ENCODE peak calls at places on chromosome 11, in seven cellular contexts. L, X, C, O, F, T and G are unnamed samples.

GRCh38 chr11:119660166-119660720 is 68.8 kb downstream of the NECTIN1 start:
- DNase-seq in L (no peak), O (no peak), C (no peak), F (no peak), X (no peak), T (no peak), G (no peak)

GRCh38 chr11:134071306-134071705 is 2.4 kb downstream of the JAM3 start:
- DNase-seq in L (no peak), X (no peak), F (no peak), O (no peak), T (no peak), C (no peak), G (no peak)

GRCh38 chr11:43282607-43283440 is 29.0 kb upstream of the API5 start:
- DNase-seq in X (peak), O (peak), F (peak), L (peak), T (peak), C (peak), G (no peak)

GRCh38 chr11:123174196-123175183 is 20.6 kb downstream of the CLMP start:
- DNase-seq in X (peak), L (peak), T (no peak), F (peak), O (peak), C (no peak), G (peak)

GRCh38 chr11:48129697-48130395 is 86.8 kb upstream of the OR4B1 start:
- DNase-seq in F (no peak), T (no peak), L (no peak), C (no peak), X (no peak), O (no peak), G (no peak)

GRCh38 chr11:61168292-61168691 is 7.1 kb upstream of the VPS37C start:
- DNase-seq in T (no peak), L (no peak), C (no peak), O (no peak), X (no peak), F (no peak), G (no peak)

GRCh38 chr11:123161386-123161785 is 33.7 kb downstream of the CLMP start:
- DNase-seq in X (no peak), F (no peak), L (no peak), O (no peak), C (no peak), T (no peak), G (no peak)

GRCh38 chr11:12128191-12128841 is 17.9 kb downstream of the MICAL2 start:
- DNase-seq in X (peak), O (no peak), C (no peak), L (no peak), F (no peak), T (no peak), G (no peak)

GRCh38 chr11:95084509-95084908 is 5.1 kb upstream of the ENDOD1 start:
- DNase-seq in C (no peak), L (no peak), O (no peak), F (peak), X (peak), T (no peak), G (no peak)

GRCh38 chr11:3866206-3866605 is 10.7 kb downstream of the STIM1 start:
- DNase-seq in O (peak), X (no peak), L (peak), C (no peak), T (peak), F (no peak), G (peak)

GRCh38 chr11:101048479-101048878 is 81.1 kb downstream of the PGR start:
- DNase-seq in X (peak), F (no peak), T (no peak), L (no peak), C (no peak), O (no peak), G (no peak)

GRCh38 chr11:120674537-120674936 is 163.0 kb downstream of the GRIK4 start:
- DNase-seq in T (no peak), F (no peak), C (no peak), L (no peak), X (no peak), O (no peak), G (no peak)

GRCh38 chr11:75204012-75204674 is 36.4 kb upstream of the TPBGL start:
- DNase-seq in L (no peak), F (no peak), O (no peak), T (no peak), X (no peak), C (no peak), G (no peak)

GRCh38 chr11:114058026-114058706 is 1.3 kb upstream of the ZBTB16 start:
- DNase-seq in C (no peak), L (no peak), O (peak), F (peak), X (no peak), T (peak), G (peak)

GRCh38 chr11:114059984-114060401 is 482 bp downstream of the ZBTB16 start:
- DNase-seq in T (no peak), O (peak), X (no peak), F (peak), L (no peak), C (no peak), G (no peak)

GRCh38 chr11:114058871-114059277 is 637 bp upstream of the ZBTB16 start:
- DNase-seq in F (peak), C (no peak), T (peak), O (peak), L (no peak), X (no peak), G (peak)

GRCh38 chr11:114060402-114061052 is 1.0 kb downstream of the ZBTB16 start:
- DNase-seq in C (peak), L (no peak), X (no peak), T (peak), O (peak), F (no peak), G (no peak)

GRCh38 chr11:114059278-114059983 is at the start of gene ZBTB16:
- DNase-seq in O (peak), T (peak), L (no peak), C (peak), F (peak), X (no peak), G (peak)
- TF ChIP-seq CTCF in O (peak), T (peak), L (no peak), C (no peak), F (peak), X (no peak), G (no peak)

GRCh38 chr11:65643971-65644370 is 6.1 kb downstream of the SIPA1 start:
- DNase-seq in X (peak), C (no peak), T (no peak), O (no peak), L (no peak), F (no peak), G (no peak)
- TF ChIP-seq CTCF in X (no peak), C (no peak), T (no peak), O (no peak), L (no peak), F (no peak), G (no peak)

GRCh38 chr11:85647078-85647477 is 689 bp upstream of the TMEM126A start:
- DNase-seq in F (no peak), C (no peak), X (no peak), L (no peak), T (no peak), O (no peak), G (no peak)

GRCh38 chr11:85643255-85643654 is 4.5 kb upstream of the TMEM126A start:
- DNase-seq in C (no peak), X (peak), L (no peak), O (no peak), F (no peak), T (peak), G (no peak)

GRCh38 chr11:85651118-85651517 is 3.4 kb downstream of the TMEM126A start:
- DNase-seq in F (no peak), X (no peak), O (no peak), T (no peak), L (no peak), C (no peak), G (no peak)

GRCh38 chr11:85653048-85653447 is 5.3 kb downstream of the TMEM126A start:
- DNase-seq in X (no peak), F (no peak), L (no peak), C (no peak), T (no peak), O (no peak), G (no peak)

GRCh38 chr11:85647604-85648299 is at the start of gene TMEM126A:
- DNase-seq in O (peak), T (peak), X (peak), L (peak), F (peak), C (peak), G (peak)
- TF ChIP-seq CTCF in O (no peak), T (no peak), X (no peak), L (no peak), F (no peak), C (no peak), G (no peak)

GRCh38 chr11:77200351-77200750 is 72.3 kb downstream of the MYO7A start:
- DNase-seq in O (no peak), C (no peak), T (no peak), L (no peak), F (no peak), X (no peak), G (no peak)

GRCh38 chr11:77198440-77198849 is 70.4 kb downstream of the MYO7A start:
- DNase-seq in X (peak), L (no peak), C (peak), F (peak), O (no peak), T (no peak), G (peak)

GRCh38 chr11:77200869-77201268 is 72.8 kb downstream of the MYO7A start:
- DNase-seq in T (no peak), L (no peak), C (no peak), O (peak), X (no peak), F (no peak), G (peak)

GRCh38 chr11:77197626-77198320 is 69.7 kb downstream of the MYO7A start:
- DNase-seq in X (no peak), L (no peak), C (no peak), T (no peak), F (no peak), O (peak), G (peak)

DNA sequence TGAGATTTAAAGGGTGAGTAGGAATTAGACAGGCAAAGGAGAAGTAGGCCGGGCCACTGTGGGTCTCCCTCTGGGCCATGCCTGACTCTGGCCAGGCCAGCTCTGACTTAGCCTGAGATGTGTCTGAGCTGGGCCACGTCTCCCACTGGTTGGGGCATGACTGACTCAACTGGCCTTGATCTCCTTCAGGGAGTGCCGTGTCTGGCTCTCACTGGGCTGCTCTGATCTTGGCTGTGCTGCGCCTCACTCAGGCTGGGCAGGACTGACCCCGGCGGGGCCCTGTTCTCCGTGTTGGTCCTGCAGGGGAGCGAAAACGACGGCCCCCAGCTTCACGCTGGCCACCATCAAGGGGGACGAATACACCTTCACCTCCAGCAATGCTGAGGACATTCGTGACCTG is 71.3 kb downstream of the MYO7A start:
- DNase-seq in L (no peak), T (no peak), O (peak), C (no peak), X (no peak), F (no peak), G (no peak)
- TF ChIP-seq CTCF in L (no peak), T (no peak), O (no peak), C (no peak), X (no peak), F (no peak), G (no peak)

GRCh38 chr11:65425105-65425970 is 2.7 kb downstream of the NEAT1 start:
- DNase-seq in T (no peak), C (no peak), O (no peak), L (peak), F (peak), X (peak), G (peak)
- TF ChIP-seq CTCF in T (peak), C (peak), O (peak), L (peak), F (no peak), X (peak), G (no peak)

GRCh38 chr11:68615657-68616056 is 68.7 kb upstream of the GAL start:
- DNase-seq in X (no peak), O (no peak), L (no peak), T (no peak), F (no peak), C (no peak), G (no peak)

GRCh38 chr11:68609761-68610160 is 74.6 kb upstream of the GAL start:
- DNase-seq in X (no peak), O (no peak), F (no peak), T (no peak), C (no peak), L (no peak), G (no peak)

DNA sequence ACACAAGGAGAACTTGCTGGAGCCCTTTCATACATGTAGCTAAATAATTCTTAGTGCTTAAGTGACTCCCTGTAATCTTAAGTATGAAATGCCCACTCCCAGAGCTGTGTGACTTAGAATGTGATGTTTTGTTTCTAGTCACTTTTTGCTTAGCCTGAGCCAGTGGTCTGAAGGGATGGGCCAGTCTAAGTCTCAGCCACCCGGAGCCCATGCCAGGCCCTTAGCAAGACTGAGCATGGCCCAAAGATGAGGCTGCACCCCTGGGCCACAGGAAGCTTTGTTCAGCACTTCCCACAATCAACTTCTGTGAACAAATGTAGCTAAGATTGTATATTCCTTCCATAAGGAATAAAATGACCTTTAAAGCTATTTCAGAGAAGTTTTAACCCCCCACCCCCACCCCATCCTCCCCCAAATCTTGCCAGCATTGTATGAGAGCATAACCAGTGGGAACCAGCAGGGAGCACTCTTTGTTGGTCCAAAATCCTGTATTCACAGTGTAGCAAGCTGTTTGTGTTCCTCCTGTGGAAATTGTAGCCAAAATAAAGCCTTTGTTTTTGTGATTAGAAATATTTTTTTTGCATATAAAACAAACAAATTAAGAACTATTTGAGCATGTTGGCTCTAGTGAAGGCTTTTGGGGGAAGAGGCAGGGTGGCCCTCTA is 73.8 kb upstream of the GAL start:
- DNase-seq in X (no peak), O (no peak), C (no peak), F (peak), T (no peak), L (no peak), G (no peak)
- TF ChIP-seq CTCF in X (peak), O (no peak), C (peak), F (peak), T (peak), L (peak), G (no peak)

DNA sequence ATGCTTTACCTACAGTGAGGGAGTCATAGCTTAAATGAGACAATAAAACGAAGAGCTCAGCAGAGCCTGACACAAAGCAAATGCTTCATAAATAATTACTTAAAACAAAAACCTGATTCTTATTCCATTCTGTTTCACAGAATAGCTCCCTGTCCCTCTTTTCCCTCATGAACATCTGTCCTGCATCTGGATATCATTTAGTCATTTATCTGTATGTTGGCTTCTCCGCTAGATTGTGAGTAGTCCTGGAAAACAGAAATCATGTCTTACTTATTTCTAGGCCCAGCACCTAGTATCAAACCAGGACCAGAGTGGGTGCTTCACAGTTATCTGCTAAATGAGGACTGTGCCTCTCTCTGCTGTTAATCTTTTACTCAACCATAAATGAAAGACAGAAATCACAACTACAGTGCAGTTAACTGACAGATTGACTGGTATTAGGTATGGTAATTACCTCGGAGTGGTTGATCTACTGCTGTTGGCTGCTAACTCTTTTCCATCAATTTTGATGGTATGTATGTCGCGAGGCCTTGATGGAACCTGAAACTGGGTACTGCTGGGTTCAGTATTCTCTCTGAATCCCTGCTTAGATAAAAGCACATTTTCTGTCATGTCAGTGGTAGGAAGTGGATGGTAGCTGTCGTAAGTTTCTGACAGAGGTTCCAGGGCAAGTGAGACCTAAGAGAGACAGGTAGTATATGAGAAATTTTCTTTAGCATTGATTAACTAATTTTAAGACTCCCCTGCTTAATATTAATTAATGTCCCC is 31.5 kb downstream of the C2CD3 start:
- DNase-seq in L (no peak), T (no peak), O (no peak), X (no peak), C (no peak), F (peak), G (no peak)
- TF ChIP-seq CTCF in L (no peak), T (no peak), O (no peak), X (no peak), C (no peak), F (no peak), G (no peak)